ENCODE peak calls at places on chromosomes 7 and 10, in five cellular contexts. E is A549, V is stomach, S is upper lobe of left lung, N is sigmoid colon. M is an unnamed sample.

GRCh38 chr10:120460776-120461175 is 3.7 kb downstream of the PLPP4 start:
- DNase-seq in N (no peak), E (no peak), V (no peak), S (no peak), M (no peak)

GRCh38 chr10:122162566-122163181 is 108.4 kb upstream of the BTBD16 start:
- DNase-seq in N (no peak), E (no peak), S (no peak), V (peak; percentile 56), M (peak; percentile 29)

GRCh38 chr10:43137701-43137970 is 609 bp upstream of the CSGALNACT2 start:
- DNase-seq in E (peak; percentile 32), V (no peak), S (peak; percentile 58), N (no peak), M (peak; percentile 53)

GRCh38 chr10:119421887-119422684 is 120.4 kb downstream of the RGS10 start:
- DNase-seq in E (no peak), N (no peak), S (no peak), V (no peak), M (no peak)

GRCh38 chr10:60828489-60828852 is 50.2 kb downstream of the CDK1 start:
- DNase-seq in E (no peak), S (no peak), N (no peak), V (no peak), M (no peak)

GRCh38 chr10:129532838-129533237 is 65.8 kb downstream of the MGMT start:
- DNase-seq in E (no peak), V (no peak), N (no peak), S (no peak), M (no peak)

GRCh38 chr7:145698526-145699262 is 417.9 kb upstream of the CNTNAP2 start:
- DNase-seq in E (no peak), V (no peak), N (no peak), S (no peak), M (no peak)

GRCh38 chr7:28858206-28858605 is 99.9 kb downstream of the TRIL start:
- DNase-seq in V (no peak), E (peak; percentile 12), N (no peak), S (no peak), M (no peak)

GRCh38 chr7:19491821-19492452 is 216.9 kb downstream of the POLR1F start:
- DNase-seq in E (peak; percentile 24), V (no peak), N (no peak), S (no peak), M (no peak)

GRCh38 chr10:4654496-4654895 is 171.5 kb upstream of the AKR1E2 start:
- DNase-seq in S (no peak), V (no peak), N (no peak), E (no peak), M (no peak)

GRCh38 chr10:4653160-4653559 is 172.8 kb upstream of the AKR1E2 start:
- DNase-seq in N (no peak), S (no peak), V (no peak), E (no peak), M (no peak)

GRCh38 chr10:4658777-4659176 is 167.2 kb upstream of the AKR1E2 start:
- DNase-seq in S (no peak), N (no peak), E (no peak), V (no peak), M (no peak)

GRCh38 chr10:4655406-4655805 is 170.6 kb upstream of the AKR1E2 start:
- DNase-seq in V (no peak), N (no peak), S (no peak), E (no peak), M (no peak)

GRCh38 chr10:4656576-4657194 is 169.3 kb upstream of the AKR1E2 start:
- DNase-seq in N (peak; percentile 82), E (peak; percentile 72), S (peak; percentile 60), V (peak; percentile 55), M (peak; percentile 72)
- TF ChIP-seq EP300 in N (no peak), E (no peak), S (no peak), V (no peak), M (no peak)

DNA sequence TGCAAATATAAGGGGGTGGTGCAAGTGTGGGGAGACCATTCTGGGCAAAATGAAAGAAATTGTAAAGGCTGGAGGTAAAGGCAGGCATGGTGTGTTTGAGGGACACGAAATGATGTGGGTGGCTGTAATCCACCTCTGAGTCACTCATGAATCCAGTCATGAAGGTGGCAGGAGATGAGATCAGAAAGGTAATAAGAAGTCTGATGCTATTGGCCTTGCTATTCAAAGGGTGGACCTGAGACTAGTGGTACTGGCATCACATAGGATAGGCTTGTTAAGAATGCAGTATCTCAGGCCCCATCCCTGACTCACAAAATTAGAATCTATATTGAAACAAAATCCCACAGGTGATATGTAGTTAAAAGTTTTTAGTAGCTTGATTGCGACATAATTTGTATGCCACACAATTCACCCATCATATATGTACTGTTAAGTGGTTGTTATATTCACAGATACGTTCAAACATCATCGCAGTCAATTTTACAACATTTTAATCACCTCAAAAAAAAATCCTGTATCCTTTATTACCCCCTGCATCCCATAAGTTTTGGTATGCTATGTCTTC is 85.6 kb downstream of the ST8SIA6 start:
- DNase-seq in N (no peak), V (no peak), S (no peak), E (no peak), M (no peak)
- TF ChIP-seq POLR2A in N (no peak), V (no peak), S (no peak), E (no peak), M (no peak)

GRCh38 chr10:124679401-124679800 is 64.8 kb downstream of the FAM53B start:
- DNase-seq in E (no peak), S (no peak), N (no peak), V (no peak), M (no peak)
- H3K4me3 ChIP-seq in E (no peak overlapping the region), S (no peak overlapping the region), N (no peak overlapping the region), V (no peak overlapping the region), M (no peak overlapping the region)

GRCh38 chr7:22166928-22167327 is 190.0 kb downstream of the RAPGEF5 start:
- DNase-seq in N (no peak), S (no peak), V (no peak), E (no peak), M (no peak)
- TF ChIP-seq EP300 in N (no peak), S (no peak), V (no peak), E (no peak), M (no peak)

GRCh38 chr10:93471110-93471651 is 11.0 kb downstream of the MYOF start:
- DNase-seq in V (no peak), S (no peak), N (peak; percentile 60), E (peak; percentile 96), M (no peak)

GRCh38 chr10:93465806-93466675 is 16.1 kb downstream of the MYOF start:
- DNase-seq in S (peak; percentile 94), E (peak; percentile 97), V (peak; percentile 89), N (peak; percentile 96), M (peak; percentile 87)

GRCh38 chr10:93469454-93469853 is 12.7 kb downstream of the MYOF start:
- DNase-seq in E (no peak), S (no peak), N (peak; percentile 69), V (no peak), M (no peak)

GRCh38 chr10:93464826-93465388 is 17.2 kb downstream of the MYOF start:
- DNase-seq in V (no peak), S (no peak), N (no peak), E (no peak), M (no peak)

DNA sequence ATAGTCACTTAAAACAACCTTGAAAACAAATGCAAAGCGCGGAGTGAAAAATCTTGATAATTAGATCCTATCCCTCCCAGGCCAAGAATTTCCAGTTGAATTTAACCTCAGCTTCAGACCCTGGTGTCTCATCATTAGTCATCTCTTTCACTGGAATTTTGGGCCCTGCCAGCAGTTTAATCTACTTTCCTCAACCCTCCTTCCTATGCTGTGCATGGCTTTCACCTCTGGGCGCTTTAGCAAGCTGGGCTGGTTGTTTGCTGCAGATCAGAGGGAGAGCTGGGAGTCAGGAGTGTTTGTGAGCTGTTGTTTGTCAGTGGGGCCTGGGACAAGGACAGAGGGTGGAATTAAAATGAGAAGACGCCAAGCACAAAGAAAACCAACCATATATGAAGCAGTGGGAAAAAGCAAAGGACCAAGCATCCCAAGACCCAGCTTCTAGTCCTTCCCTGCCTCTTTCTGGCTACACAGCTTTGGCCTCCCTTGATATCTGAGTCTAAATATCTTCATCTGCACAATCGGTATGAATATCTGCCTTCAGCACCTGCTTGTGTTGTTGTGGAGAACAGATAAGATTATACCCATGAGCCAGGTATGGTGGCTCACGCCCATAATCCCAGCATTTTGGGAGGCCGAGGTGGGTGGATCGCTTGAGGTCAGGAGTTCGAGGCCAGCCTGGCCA is 13.5 kb downstream of the MYOF start:
- DNase-seq in S (no peak), E (peak; percentile 91), V (no peak), N (no peak), M (no peak)
- TF ChIP-seq POLR2A in S (no peak), E (no peak), V (no peak), N (no peak), M (no peak)

GRCh38 chr7:50824882-50825281 is 42.2 kb upstream of the GRB10 start:
- DNase-seq in V (no peak), S (no peak), N (no peak), E (peak; percentile 83), M (no peak)

GRCh38 chr7:50821457-50821977 is 38.8 kb upstream of the GRB10 start:
- DNase-seq in N (no peak), S (no peak), E (peak; percentile 84), V (no peak), M (no peak)

GRCh38 chr7:50822110-50822509 is 39.4 kb upstream of the GRB10 start:
- DNase-seq in V (no peak), N (no peak), S (no peak), E (peak; percentile 41), M (no peak)

GRCh38 chr7:50826371-50827172 is 43.9 kb upstream of the GRB10 start:
- DNase-seq in V (no peak), S (no peak), E (peak; percentile 90), N (no peak), M (no peak)

GRCh38 chr7:50822716-50823115 is 40.0 kb upstream of the GRB10 start:
- DNase-seq in N (no peak), V (no peak), E (peak; percentile 32), S (no peak), M (no peak)
- H3K4me3 ChIP-seq in N (no peak overlapping the region), V (no peak overlapping the region), E (no peak overlapping the region), S (no peak overlapping the region), M (no peak overlapping the region)

M was measured in transverse colon.